ENCODE peak calls at places on chromosomes 4 and X, in ten cellular contexts. H is iris pigment epithelial cell; A is GM03348; K is stimulated activated CD4-positive, alpha-beta T cell treated with anti-CD3 and anti-CD28 coated beads, Interleukin-12 subunit alpha, Interleukin-12 subunit beta, amount 100 ng/mL, for 48 hours; G is heart right ventricle; X is GM06990; P is retinal pigment epithelial cell; O is HFF-Myc; B is brain microvascular endothelial cell; S is PC-3. M is an unnamed sample.

GRCh38 chrX:46653482-46653881 is 79.9 kb downstream of the CHST7 start:
- DNase-seq in H (no peak), A (no peak), K (no peak), G (no peak), X (no peak), P (no peak), O (no peak), B (no peak), S (peak), M (no peak)

GRCh38 chr4:148061139-148061476 is 329.2 kb downstream of the ARHGAP10 start:
- DNase-seq in H (no peak), A (no peak), K (no peak), G (no peak), X (no peak), P (no peak), O (no peak), B (no peak), S (no peak), M (no peak)

GRCh38 chr4:22070256-22070655 is 121.7 kb upstream of the KCNIP4 start:
- DNase-seq in H (no peak), A (no peak), K (no peak), G (no peak), X (no peak), P (no peak), O (no peak), B (no peak), S (no peak), M (no peak)

GRCh38 chrX:31603411-31604120 is 531.7 kb upstream of the FTHL17 start:
- DNase-seq in H (peak), A (no peak), K (no peak), G (no peak), X (no peak), P (peak), O (no peak), B (peak), S (no peak), M (no peak)

GRCh38 chr4:2818351-2818939 is 25.2 kb upstream of the ADD1 start:
- DNase-seq in H (no peak), A (peak), K (no peak), G (peak), X (no peak), P (no peak), O (no peak), B (no peak), S (no peak), M (no peak)

GRCh38 chr4:175633310-175633709 is 178.8 kb downstream of the GPM6A start:
- DNase-seq in H (no peak), A (no peak), K (no peak), G (no peak), X (no peak), P (no peak), O (no peak), B (no peak), S (peak), M (no peak)

GRCh38 chr4:144174401-144175067 is 34.0 kb upstream of the GYPA start:
- DNase-seq in H (peak), A (peak), K (peak), G (no peak), X (peak), P (no peak), O (peak), B (peak), S (peak), M (no peak)

GRCh38 chr4:52574036-52574435 is 85.1 kb downstream of the USP46 start:
- DNase-seq in H (no peak), A (no peak), K (no peak), G (no peak), X (no peak), P (no peak), O (no peak), B (no peak), S (no peak), M (no peak)

GRCh38 chr4:121358473-121358872 is 22.3 kb downstream of the QRFPR start:
- DNase-seq in H (peak), A (peak), K (no peak), G (no peak), X (no peak), P (peak), O (peak), B (peak), S (peak), M (no peak)

GRCh38 chrX:77945910-77946309 is 23.5 kb downstream of the PGAM4 start:
- DNase-seq in H (no peak), A (no peak), K (no peak), G (no peak), X (no peak), P (no peak), O (no peak), B (no peak), S (no peak), M (no peak)

GRCh38 chrX:149472620-149473019 is 32.5 kb downstream of the IDS start:
- DNase-seq in H (no peak), A (no peak), K (no peak), G (no peak), X (no peak), P (no peak), O (no peak), B (no peak), S (peak), M (no peak)

GRCh38 chrX:154824638-154825037 is 9.8 kb downstream of the SMIM9 start:
- DNase-seq in H (no peak), A (no peak), K (no peak), G (no peak), X (no peak), P (no peak), O (no peak), B (no peak), S (no peak), M (no peak)

GRCh38 chr4:37977471-37978452 is 17.6 kb downstream of the PTTG2 start:
- DNase-seq in H (peak), A (peak), K (peak), G (peak), X (peak), P (no peak), O (no peak), B (peak), S (peak), M (peak)

GRCh38 chr4:173513651-173514050 is 16.4 kb downstream of the HAND2 start:
- DNase-seq in H (no peak), A (no peak), K (no peak), G (no peak), X (no peak), P (no peak), O (no peak), B (no peak), S (no peak), M (no peak)

GRCh38 chr4:15682790-15683495 is 1.3 kb downstream of the FAM200B start:
- DNase-seq in H (peak), A (no peak), K (no peak), G (no peak), X (no peak), P (no peak), O (no peak), B (no peak), S (no peak), M (no peak)

GRCh38 chrX:12975999-12976558 is 1.2 kb downstream of the TMSB4X start:
- DNase-seq in H (peak), A (peak), K (no peak), G (no peak), X (peak), P (no peak), O (no peak), B (peak), S (peak), M (peak)

GRCh38 chrX:116873678-116874077 is 410.9 kb upstream of the CT83 start:
- DNase-seq in H (peak), A (peak), K (no peak), G (no peak), X (no peak), P (peak), O (no peak), B (peak), S (peak), M (no peak)

GRCh38 chr4:106318511-106318910 is 2.2 kb downstream of the AIMP1 start:
- DNase-seq in H (no peak), A (no peak), K (no peak), G (no peak), X (no peak), P (no peak), O (no peak), B (no peak), S (peak), M (no peak)

GRCh38 chr4:138835833-138836521 is 179.6 kb upstream of the NOCT start:
- DNase-seq in H (peak), A (no peak), K (no peak), G (peak), X (no peak), P (no peak), O (no peak), B (peak), S (peak), M (peak)

GRCh38 chr4:15427126-15427525 is 707 bp upstream of the C1QTNF7 start:
- DNase-seq in H (no peak), A (no peak), K (no peak), G (no peak), X (no peak), P (no peak), O (no peak), B (no peak), S (no peak), M (no peak)

GRCh38 chrX:133171962-133172708 is 46.0 kb downstream of the TFDP3 start:
- DNase-seq in H (peak), A (peak), K (no peak), G (no peak), X (no peak), P (no peak), O (no peak), B (peak), S (peak), M (no peak)

GRCh38 chr4:101200561-101200960 is 146.8 kb downstream of the PPP3CA start:
- DNase-seq in H (peak), A (peak), K (no peak), G (no peak), X (no peak), P (peak), O (peak), B (peak), S (peak), M (no peak)

GRCh38 chr4:168619266-168619631 is 122.4 kb downstream of the PALLD start:
- DNase-seq in H (no peak), A (no peak), K (no peak), G (no peak), X (no peak), P (no peak), O (no peak), B (no peak), S (peak), M (no peak)

GRCh38 chrX:46903458-46904242 is 8.6 kb upstream of the JADE3 start:
- DNase-seq in H (peak), A (peak), K (peak), G (peak), X (peak), P (peak), O (peak), B (peak), S (peak), M (peak)

GRCh38 chrX:150291014-150291413 is 72.1 kb upstream of the MAMLD1 start:
- DNase-seq in H (no peak), A (no peak), K (no peak), G (no peak), X (no peak), P (no peak), O (no peak), B (no peak), S (peak), M (no peak)

M was measured in NCI-H1092.